ENCODE peak calls at places on chromosomes 4 and X, in seven cellular contexts. I, O, M, Y, P, X and T are unnamed samples.

GRCh38 chrX:153776611-153777045 is 4.2 kb upstream of the SRPK3 start:
- DNase-seq in I (no peak), O (no peak), M (peak; percentile 36), Y (no peak), P (no peak), X (no peak), T (no peak)

GRCh38 chrX:18769812-18770573 is 62.5 kb downstream of the PPEF1 start:
- DNase-seq in I (no peak), O (no peak), M (no peak), Y (peak; percentile 76), P (no peak), X (no peak), T (no peak)

GRCh38 chr4:123479944-123480343 is 83.3 kb downstream of the SPRY1 start:
- DNase-seq in I (no peak), O (no peak), M (no peak), Y (no peak), P (no peak), X (no peak), T (no peak)

GRCh38 chrX:113920661-113921060 is 663.2 kb upstream of the HTR2C start:
- DNase-seq in I (no peak), O (no peak), M (no peak), Y (no peak), P (no peak), X (no peak), T (no peak)

GRCh38 chr4:138224614-138225013 is 17.5 kb downstream of the SLC7A11 start:
- DNase-seq in I (no peak), O (no peak), M (no peak), Y (no peak), P (no peak), X (no peak), T (no peak)

GRCh38 chrX:114962209-114962608 is 55.2 kb downstream of the IL13RA2 start:
- DNase-seq in I (no peak), O (no peak), M (no peak), Y (no peak), P (no peak), X (no peak), T (no peak)

GRCh38 chrX:153974726-153975286 is 2.3 kb downstream of the TMEM187 start:
- DNase-seq in I (no peak), O (no peak), M (no peak), Y (no peak), P (no peak), X (no peak), T (no peak)

GRCh38 chr4:158042591-158043030 is 130.2 kb downstream of the GASK1B start:
- DNase-seq in I (no peak), O (no peak), M (no peak), Y (no peak), P (no peak), X (no peak), T (no peak)

GRCh38 chr4:99305638-99306380 is 15.0 kb upstream of the ADH1A start:
- DNase-seq in I (no peak), O (no peak), M (peak; percentile 77), Y (no peak), P (no peak), X (peak; percentile 30), T (no peak)

GRCh38 chrX:639151-639550 is 8.6 kb downstream of the SHOX start:
- DNase-seq in I (no peak), O (no peak), M (no peak), Y (no peak), P (no peak), X (no peak), T (no peak)

GRCh38 chr4:56786955-56787354 is 34.5 kb downstream of the SPINK2 start:
- DNase-seq in I (no peak), O (peak; percentile 72), M (peak; percentile 88), Y (peak; percentile 34), P (peak; percentile 62), X (no peak), T (peak; percentile 28)

GRCh38 chr4:109406337-109406931 is 27.2 kb upstream of the SEC24B start:
- DNase-seq in I (no peak), O (no peak), M (no peak), Y (peak; percentile 29), P (no peak), X (no peak), T (no peak)

GRCh38 chrX:53280703-53281320 is 572 bp downstream of the IQSEC2 start:
- DNase-seq in I (no peak), O (peak; percentile 73), M (peak; percentile 89), Y (no peak), P (peak; percentile 38), X (peak; percentile 42), T (no peak)

GRCh38 chr4:181504846-181505374 is 738.3 kb upstream of the TENM3 start:
- DNase-seq in I (no peak), O (no peak), M (no peak), Y (no peak), P (no peak), X (no peak), T (no peak)

GRCh38 chr4:105765690-105766407 is 57.3 kb downstream of the GSTCD start:
- DNase-seq in I (peak; percentile 3), O (no peak), M (no peak), Y (no peak), P (no peak), X (no peak), T (no peak)

GRCh38 chr4:110106946-110107325 is 91.5 kb downstream of the ELOVL6 start:
- DNase-seq in I (no peak), O (no peak), M (no peak), Y (no peak), P (no peak), X (no peak), T (no peak)

GRCh38 chrX:18574591-18574990 is 97.3 kb downstream of the RS1 start:
- DNase-seq in I (no peak), O (peak; percentile 66), M (peak; percentile 63), Y (no peak), P (no peak), X (peak; percentile 20), T (no peak)

GRCh38 chr4:54032558-54033135 is 31.8 kb downstream of the CHIC2 start:
- DNase-seq in I (no peak), O (no peak), M (no peak), Y (no peak), P (no peak), X (no peak), T (no peak)

GRCh38 chrX:111511477-111511876 is at the start of gene SERTM2:
- DNase-seq in I (no peak), O (no peak), M (no peak), Y (peak; percentile 7), P (no peak), X (no peak), T (no peak)

GRCh38 chr4:55437356-55437796 is 41.6 kb downstream of the TMEM165 start:
- DNase-seq in I (no peak), O (no peak), M (no peak), Y (no peak), P (peak; percentile 41), X (no peak), T (peak; percentile 33)

GRCh38 chrX:153773218-153773611 is 7.6 kb upstream of the SRPK3 start:
- DNase-seq in I (no peak), O (no peak), M (peak; percentile 64), Y (no peak), P (no peak), X (no peak), T (no peak)

GRCh38 chr4:144611850-144612249 is 34.1 kb upstream of the HHIP start:
- DNase-seq in I (peak; percentile 1), O (no peak), M (no peak), Y (peak; percentile 25), P (peak; percentile 9), X (no peak), T (no peak)

GRCh38 chr4:65670331-65671031 is at the start of gene EPHA5:
- DNase-seq in I (peak; percentile 75), O (peak; percentile 80), M (peak; percentile 78), Y (peak; percentile 69), P (no peak), X (peak; percentile 39), T (peak; percentile 66)
- TF ChIP-seq EP300 in I (no peak), O (no peak), M (no peak), Y (no peak), P (no peak), X (peak; percentile 86), T (no peak)

GRCh38 chrX:38896724-38897298 is 95.6 kb downstream of the MID1IP1 start:
- DNase-seq in I (no peak), O (no peak), M (no peak), Y (no peak), P (no peak), X (no peak), T (no peak)

GRCh38 chrX:38898261-38898660 is 97.0 kb downstream of the MID1IP1 start:
- DNase-seq in I (no peak), O (no peak), M (no peak), Y (no peak), P (no peak), X (no peak), T (no peak)

GRCh38 chrX:38899650-38900049 is 98.4 kb downstream of the MID1IP1 start:
- DNase-seq in I (no peak), O (no peak), M (no peak), Y (no peak), P (no peak), X (no peak), T (no peak)

GRCh38 chrX:38903093-38903492 is 101.8 kb downstream of the MID1IP1 start:
- DNase-seq in I (no peak), O (no peak), M (no peak), Y (no peak), P (no peak), X (no peak), T (no peak)

GRCh38 chrX:38900719-38901118 is 99.5 kb downstream of the MID1IP1 start:
- DNase-seq in I (no peak), O (no peak), M (no peak), Y (no peak), P (no peak), X (no peak), T (no peak)
- H3K4me1 ChIP-seq in I (peaks cover 2% of the 10 kb centered on the region), O (no peaks in the 10 kb centered on the region), M (no peaks in the 10 kb centered on the region), Y (peaks cover 2% of the 10 kb centered on the region), P (no peaks in the 10 kb centered on the region), X (no peaks in the 10 kb centered on the region), T (no peaks in the 10 kb centered on the region)

GRCh38 chr4:76457885-76458284 is 22.9 kb downstream of the SHROOM3 start:
- DNase-seq in I (no peak), O (no peak), M (no peak), Y (no peak), P (no peak), X (no peak), T (no peak)
- TF ChIP-seq EP300 in I (no peak), O (no peak), M (no peak), Y (no peak), P (no peak), X (no peak), T (no peak)

GRCh38 chrX:119673336-119673735 is 19.6 kb downstream of the SEPTIN6 start:
- DNase-seq in I (no peak), O (no peak), M (peak; percentile 15), Y (no peak), P (no peak), X (no peak), T (no peak)

GRCh38 chrX:119672252-119672825 is 20.6 kb downstream of the SEPTIN6 start:
- DNase-seq in I (no peak), O (no peak), M (no peak), Y (peak; percentile 40), P (no peak), X (no peak), T (no peak)

GRCh38 chrX:119682019-119682989 is 10.7 kb downstream of the SEPTIN6 start:
- DNase-seq in I (no peak), O (no peak), M (no peak), Y (no peak), P (no peak), X (no peak), T (no peak)

GRCh38 chrX:119676949-119677653 is 15.9 kb downstream of the SEPTIN6 start:
- DNase-seq in I (no peak), O (no peak), M (no peak), Y (no peak), P (no peak), X (no peak), T (no peak)

GRCh38 chrX:119677654-119677981 is 15.3 kb downstream of the SEPTIN6 start:
- DNase-seq in I (no peak), O (no peak), M (no peak), Y (no peak), P (no peak), X (no peak), T (no peak)
- H3K4me1 ChIP-seq in I (peaks cover 2% of the 10 kb centered on the region), O (no peaks in the 10 kb centered on the region), M (peaks cover 13% of the 10 kb centered on the region), Y (peaks cover 23% of the 10 kb centered on the region), P (no peaks in the 10 kb centered on the region), X (peaks cover 7% of the 10 kb centered on the region), T (peaks cover 5% of the 10 kb centered on the region)